ENCODE peak calls at places on chromosomes 12 and 14, in four cellular contexts. One of them, this sample, is unnamed.

GRCh38 chr12:103144278-103144677 is 186.8 kb downstream of the ASCL1 start:
- DNase-seq in AG08396: no peak
- DNase-seq in Caco-2: no peak
- DNase-seq in DMS153: no peak
- DNase-seq in this sample: no peak

GRCh38 chr14:58133739-58134138 is 18.3 kb downstream of the ARMH4 start:
- DNase-seq in AG08396: peak
- DNase-seq in Caco-2: no peak
- DNase-seq in DMS153: no peak
- DNase-seq in this sample: no peak

GRCh38 chr12:40325349-40325960 is 100.7 kb downstream of the LRRK2 start:
- DNase-seq in AG08396: peak
- DNase-seq in DMS153: peak
- DNase-seq in Caco-2: peak
- DNase-seq in this sample: no peak

GRCh38 chr12:66188584-66189475 is at the start of gene IRAK3:
- DNase-seq in Caco-2: no peak
- DNase-seq in AG08396: peak
- DNase-seq in DMS153: peak
- DNase-seq in this sample: peak

GRCh38 chr14:85934886-85935254 is 404.9 kb downstream of the FLRT2 start:
- DNase-seq in Caco-2: no peak
- DNase-seq in AG08396: no peak
- DNase-seq in DMS153: no peak
- DNase-seq in this sample: no peak

GRCh38 chr12:80925237-80925636 is 12.5 kb downstream of the LIN7A start:
- DNase-seq in Caco-2: no peak
- DNase-seq in DMS153: no peak
- DNase-seq in AG08396: no peak
- DNase-seq in this sample: no peak

GRCh38 chr12:89064780-89065179 is 287.5 kb downstream of the DUSP6 start:
- DNase-seq in DMS153: no peak
- DNase-seq in AG08396: peak
- DNase-seq in Caco-2: no peak
- DNase-seq in this sample: no peak

GRCh38 chr12:64943686-64944085 is 119.2 kb downstream of the TBC1D30 start:
- DNase-seq in DMS153: no peak
- DNase-seq in AG08396: peak
- DNase-seq in Caco-2: no peak
- DNase-seq in this sample: no peak

GRCh38 chr12:96239711-96240234 is 45.6 kb downstream of the ELK3 start:
- DNase-seq in Caco-2: no peak
- DNase-seq in DMS153: no peak
- DNase-seq in AG08396: no peak
- DNase-seq in this sample: no peak

GRCh38 chr12:52896190-52897100 is 8.4 kb downstream of the KRT8 start:
- DNase-seq in AG08396: no peak
- DNase-seq in DMS153: no peak
- DNase-seq in Caco-2: peak
- DNase-seq in this sample: no peak

GRCh38 chr14:64734990-64735389 is 30.8 kb downstream of the PLEKHG3 start:
- DNase-seq in DMS153: no peak
- DNase-seq in AG08396: no peak
- DNase-seq in Caco-2: no peak
- DNase-seq in this sample: no peak

GRCh38 chr12:44827832-44828438 is 48.2 kb downstream of the NELL2 start:
- DNase-seq in AG08396: no peak
- DNase-seq in Caco-2: no peak
- DNase-seq in DMS153: no peak
- DNase-seq in this sample: no peak

GRCh38 chr12:132489078-132489601 is 811 bp upstream of the FBRSL1 start:
- DNase-seq in DMS153: no peak
- DNase-seq in AG08396: no peak
- DNase-seq in Caco-2: no peak
- DNase-seq in this sample: no peak

GRCh38 chr12:58253663-58254062 is 312.3 kb downstream of the ATP23 start:
- DNase-seq in AG08396: no peak
- DNase-seq in Caco-2: no peak
- DNase-seq in DMS153: no peak
- DNase-seq in this sample: no peak

This sample was measured in osteocyte.